ENCODE peak calls at places on chromosomes 2 and 18, in five cellular contexts. N is breast epithelium, T is heart left ventricle, J is prostate gland, G is Peyer's patch. E is an unnamed sample.

GRCh38 chr2:107719141-107719540 is 107.6 kb upstream of the RGPD4 start:
- DNase-seq in N (no peak), T (no peak), J (no peak), G (no peak), E (no peak)

GRCh38 chr18:72799106-72799505 is 68.7 kb downstream of the NETO1 start:
- DNase-seq in N (no peak), T (no peak), J (no peak), G (no peak), E (no peak)

GRCh38 chr2:37648316-37649011 is 23.0 kb downstream of the CDC42EP3 start:
- DNase-seq in N (peak; percentile 52), T (peak; percentile 61), J (no peak), G (peak; percentile 60), E (no peak)

GRCh38 chr2:160241251-160242137 is 41.4 kb upstream of the ITGB6 start:
- DNase-seq in N (peak; percentile 80), T (no peak), J (peak; percentile 61), G (no peak), E (peak; percentile 87)

GRCh38 chr2:69955029-69955428 is 6.4 kb downstream of the ASPRV1 start:
- DNase-seq in N (no peak), T (no peak), J (no peak), G (no peak), E (no peak)

GRCh38 chr2:99881901-99882591 is 260.3 kb downstream of the AFF3 start:
- DNase-seq in N (no peak), T (no peak), J (no peak), G (no peak), E (peak; percentile 72)

GRCh38 chr2:227052879-227053278 is 111.1 kb downstream of the COL4A4 start:
- DNase-seq in N (no peak), T (no peak), J (peak; percentile 39), G (no peak), E (no peak)

GRCh38 chr2:96642564-96643350 is at the start of gene FER1L5:
- DNase-seq in N (no peak), T (peak; percentile 32), J (peak; percentile 40), G (no peak), E (peak; percentile 51)

GRCh38 chr2:85663684-85664565 is 4.1 kb downstream of the SFTPB start:
- DNase-seq in N (no peak), T (no peak), J (no peak), G (no peak), E (no peak)

DNA sequence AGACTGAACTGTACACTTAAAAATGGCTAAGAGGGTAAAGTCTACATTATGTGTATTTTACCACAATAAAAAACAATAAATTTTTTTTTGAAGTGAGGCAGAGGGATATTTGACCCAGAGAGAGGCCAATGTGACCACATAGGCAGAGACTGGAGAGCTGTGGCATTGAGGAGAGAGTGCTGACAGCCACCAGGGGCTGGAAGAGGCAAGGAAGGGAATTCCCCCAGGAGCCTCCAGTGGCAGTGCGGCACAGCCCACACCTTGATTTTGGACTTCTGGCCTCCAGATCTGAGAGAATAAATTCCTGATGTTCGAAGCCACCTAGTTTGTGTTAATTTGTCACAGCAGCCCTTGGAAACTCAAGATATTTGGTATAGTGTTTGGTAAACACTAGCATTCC is 22.7 kb downstream of the ANKRD29 start:
- DNase-seq in N (no peak), T (no peak), J (no peak), G (no peak), E (no peak)
- TF ChIP-seq CTCF in N (no peak), T (no peak), J (no peak), G (no peak), E (peak; percentile 4)

GRCh38 chr18:35289293-35290069 is 548 bp downstream of the ZSCAN30 start:
- DNase-seq in N (no peak), T (no peak), J (peak; percentile 33), G (peak; percentile 41), E (peak; percentile 14)

GRCh38 chr18:35296079-35296478 is 6.0 kb upstream of the ZSCAN30 start:
- DNase-seq in N (no peak), T (no peak), J (no peak), G (no peak), E (no peak)

GRCh38 chr18:35284846-35285245 is 5.2 kb downstream of the ZSCAN30 start:
- DNase-seq in N (no peak), T (no peak), J (no peak), G (no peak), E (no peak)

GRCh38 chr18:35291166-35291565 is 1.1 kb upstream of the ZSCAN30 start:
- DNase-seq in N (no peak), T (no peak), J (no peak), G (no peak), E (no peak)

GRCh38 chr18:35290070-35290735 is at the start of gene ZSCAN30:
- DNase-seq in N (peak; percentile 95), T (peak; percentile 95), J (peak; percentile 91), G (peak; percentile 91), E (peak; percentile 96)
- H3K4me3 ChIP-seq in N (peak within 1 kb of the TSS; percentile 79), T (peak within 1 kb of the TSS; percentile 82), J (peak within 1 kb of the TSS; percentile 66), G (peak within 1 kb of the TSS; percentile 71), E (peak within 1 kb of the TSS; percentile 98)

GRCh38 chr2:212013656-212014055 is 524.9 kb downstream of the ERBB4 start:
- DNase-seq in N (no peak), T (no peak), J (no peak), G (no peak), E (no peak)

GRCh38 chr2:212005077-212005671 is 533.4 kb downstream of the ERBB4 start:
- DNase-seq in N (no peak), T (peak; percentile 20), J (no peak), G (no peak), E (peak; percentile 4)

GRCh38 chr2:212007972-212008371 is 530.6 kb downstream of the ERBB4 start:
- DNase-seq in N (no peak), T (no peak), J (no peak), G (no peak), E (no peak)
- TF ChIP-seq CTCF in N (no peak), T (no peak), J (no peak), G (no peak), E (no peak)

DNA sequence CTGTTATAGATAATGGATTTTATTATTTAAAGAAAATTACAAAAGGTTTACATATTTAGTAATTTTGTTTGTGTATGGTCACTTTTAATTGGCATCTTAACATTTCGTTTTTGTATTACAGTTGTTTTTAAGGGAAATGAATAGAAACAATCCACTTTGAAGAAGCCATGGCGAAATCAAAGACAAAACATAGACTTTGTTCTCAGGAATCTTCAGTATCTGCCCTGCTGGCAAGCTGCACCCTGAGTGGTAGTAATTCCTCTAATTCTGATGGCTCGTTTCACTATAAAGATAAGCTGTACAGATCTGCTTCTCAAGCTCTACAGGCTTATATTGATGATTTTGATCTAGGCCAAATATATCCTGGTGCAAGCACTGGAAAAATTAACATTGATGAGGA is 2.7 kb downstream of the C18orf54 start:
- DNase-seq in N (no peak), T (no peak), J (no peak), G (no peak), E (no peak)
- H3K4me3 ChIP-seq in N (no peak overlapping the region), T (no peak overlapping the region), J (no peak overlapping the region), G (no peak overlapping the region), E (no peak overlapping the region)

DNA sequence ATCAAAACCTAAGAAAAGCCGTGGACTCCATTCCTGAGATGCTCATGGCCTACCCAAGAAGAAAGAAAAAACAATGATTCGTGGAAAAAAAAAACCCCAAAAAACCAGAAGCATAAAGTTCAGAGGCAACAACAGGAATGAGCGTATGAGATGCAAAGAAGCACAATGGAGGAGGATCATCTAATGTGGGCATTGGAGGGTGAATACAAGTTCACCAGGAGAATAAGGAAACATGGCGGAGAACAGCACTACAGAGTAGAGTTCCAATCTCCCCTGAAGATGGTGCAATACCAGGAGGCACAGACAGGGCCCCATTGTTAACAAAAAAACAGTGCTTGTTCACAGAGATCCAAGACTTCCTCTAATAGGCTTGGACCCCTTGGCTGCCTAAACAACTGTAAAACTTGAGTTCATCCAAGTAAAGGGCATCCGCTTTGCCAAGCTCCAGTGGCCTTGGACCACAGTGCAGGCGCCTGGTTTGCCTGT is 337.2 kb downstream of the PDE11A start:
- DNase-seq in N (no peak), T (no peak), J (no peak), G (no peak), E (no peak)
- TF ChIP-seq CTCF in N (no peak), T (no peak), J (no peak), G (no peak), E (no peak)